ENCODE peak calls at places on chromosomes 6 and 20, in nine cellular contexts. E, C, P, K, L, T, I, X and B are unnamed samples.

GRCh38 chr20:49768204-49769124 is 44.2 kb upstream of the SLC9A8 start:
- DNase-seq in E (peak), C (no peak), P (peak), K (no peak), L (peak), T (peak), I (no peak), X (no peak), B (no peak)

GRCh38 chr6:144310761-144311160 is 25.6 kb downstream of the UTRN start:
- DNase-seq in E (no peak), C (no peak), P (no peak), K (no peak), L (no peak), T (no peak), I (no peak), X (no peak), B (no peak)

GRCh38 chr6:72621243-72622093 is at the start of gene KCNQ5:
- DNase-seq in E (no peak), C (no peak), P (peak), K (no peak), L (no peak), T (no peak), I (no peak), X (peak), B (no peak)

GRCh38 chr6:3913077-3913957 is 64.1 kb downstream of the FAM50B start:
- DNase-seq in E (peak), C (peak), P (peak), K (no peak), L (no peak), T (no peak), I (no peak), X (no peak), B (no peak)

GRCh38 chr20:51862796-51863195 is 60.5 kb upstream of the SALL4 start:
- DNase-seq in E (no peak), C (no peak), P (no peak), K (no peak), L (no peak), T (no peak), I (no peak), X (no peak), B (no peak)

GRCh38 chr6:143598466-143599080 is 79.2 kb upstream of the PHACTR2 start:
- DNase-seq in E (no peak), C (no peak), P (peak), K (no peak), L (peak), T (peak), I (no peak), X (no peak), B (no peak)

GRCh38 chr6:152207915-152208714 is 400.6 kb downstream of the ESR1 start:
- DNase-seq in E (no peak), C (no peak), P (no peak), K (peak), L (no peak), T (no peak), I (no peak), X (no peak), B (no peak)

GRCh38 chr6:125491860-125492617 is 190.3 kb upstream of the HDDC2 start:
- DNase-seq in E (no peak), C (no peak), P (no peak), K (no peak), L (no peak), T (no peak), I (no peak), X (no peak), B (no peak)